ENCODE peak calls at places on chromosome 5, in four cellular contexts. One of them, this sample, is unnamed.

GRCh38 chr5:53343187-53343586 is 137.2 kb upstream of the FST start:
- DNase-seq in ovary: no peak
- DNase-seq in uterus: no peak
- DNase-seq in AG09309: peak
- DNase-seq in this sample: peak

GRCh38 chr5:55600536-55601208 is 65.9 kb upstream of the PLPP1 start:
- DNase-seq in ovary: no peak
- DNase-seq in uterus: no peak
- DNase-seq in AG09309: no peak
- DNase-seq in this sample: peak

GRCh38 chr5:175603987-175604739 is 53.7 kb upstream of the HRH2 start:
- DNase-seq in ovary: no peak
- DNase-seq in uterus: no peak
- DNase-seq in AG09309: no peak
- DNase-seq in this sample: no peak

GRCh38 chr5:163917741-163918140 is 412.3 kb downstream of the MAT2B start:
- DNase-seq in ovary: no peak
- DNase-seq in uterus: no peak
- DNase-seq in AG09309: no peak
- DNase-seq in this sample: peak

GRCh38 chr5:62421414-62421813 is 8.9 kb downstream of the IPO11 start:
- DNase-seq in ovary: no peak
- DNase-seq in uterus: no peak
- DNase-seq in AG09309: no peak
- DNase-seq in this sample: no peak

GRCh38 chr5:158995694-158996173 is 104.0 kb downstream of the EBF1 start:
- DNase-seq in ovary: no peak
- DNase-seq in uterus: peak
- DNase-seq in AG09309: no peak
- DNase-seq in this sample: peak

GRCh38 chr5:112403069-112403468 is 16.0 kb downstream of the EPB41L4A start:
- DNase-seq in ovary: no peak
- DNase-seq in uterus: no peak
- DNase-seq in AG09309: no peak
- DNase-seq in this sample: no peak

GRCh38 chr5:68449380-68449779 is 233.8 kb downstream of the PIK3R1 start:
- DNase-seq in ovary: no peak
- DNase-seq in uterus: no peak
- DNase-seq in AG09309: no peak
- DNase-seq in this sample: no peak

GRCh38 chr5:149030392-149030791 is 32.5 kb downstream of the SH3TC2 start:
- DNase-seq in ovary: no peak
- DNase-seq in uterus: no peak
- DNase-seq in AG09309: peak
- DNase-seq in this sample: peak

GRCh38 chr5:95864944-95865504 is 42.5 kb upstream of the GLRX start:
- DNase-seq in ovary: no peak
- DNase-seq in uterus: no peak
- DNase-seq in AG09309: no peak
- DNase-seq in this sample: no peak

GRCh38 chr5:90983148-90983547 is 400.0 kb downstream of the ARRDC3 start:
- DNase-seq in ovary: no peak
- DNase-seq in uterus: no peak
- DNase-seq in AG09309: peak
- DNase-seq in this sample: peak

GRCh38 chr5:2749514-2750025 is 1.9 kb downstream of the IRX2 start:
- DNase-seq in ovary: no peak
- DNase-seq in uterus: no peak
- DNase-seq in AG09309: no peak
- DNase-seq in this sample: no peak

GRCh38 chr5:68149189-68149588 is 66.4 kb upstream of the PIK3R1 start:
- DNase-seq in ovary: no peak
- DNase-seq in uterus: no peak
- DNase-seq in AG09309: no peak
- DNase-seq in this sample: peak

GRCh38 chr5:65329266-65329665 is 152.5 kb downstream of the ADAMTS6 start:
- DNase-seq in ovary: no peak
- DNase-seq in uterus: no peak
- DNase-seq in AG09309: no peak
- DNase-seq in this sample: peak

GRCh38 chr5:75512383-75513074 is 838 bp downstream of the POLK start:
- DNase-seq in ovary: peak
- DNase-seq in uterus: no peak
- DNase-seq in AG09309: no peak
- DNase-seq in this sample: peak

DNA sequence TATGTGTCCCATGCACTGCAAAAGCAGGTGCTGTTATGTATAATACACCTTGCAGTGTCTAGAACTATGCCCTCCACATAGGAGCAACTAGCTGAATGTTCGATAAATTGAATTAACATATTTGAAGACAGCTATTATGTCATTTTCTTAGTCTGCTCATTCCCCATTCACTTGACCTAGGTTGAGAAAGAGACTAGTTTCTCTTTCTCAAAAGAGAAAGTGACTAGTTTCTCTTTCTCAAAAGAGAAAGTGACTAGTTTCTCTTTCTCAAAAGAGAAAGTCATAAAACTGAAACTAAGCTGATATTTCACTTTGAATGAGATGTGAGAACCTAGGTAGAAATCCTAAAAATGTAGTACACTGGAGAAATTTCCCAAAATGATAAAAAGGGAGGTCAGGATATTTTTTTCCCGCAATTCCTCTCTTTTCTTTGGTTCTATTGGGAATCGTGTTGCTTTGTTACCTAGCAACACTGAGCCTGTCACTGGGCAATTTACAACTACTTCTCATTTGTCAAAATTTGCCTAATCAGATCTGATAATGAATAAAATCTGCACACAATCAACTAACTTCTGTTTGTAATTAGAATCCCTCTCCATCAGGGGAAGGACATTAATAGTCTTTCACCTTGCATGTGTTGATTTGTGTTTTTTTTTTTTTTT is 132.0 kb upstream of the GRIA1 start:
- DNase-seq in ovary: no peak
- DNase-seq in uterus: no peak
- DNase-seq in AG09309: no peak
- DNase-seq in this sample: no peak
- H3K4me3 ChIP-seq in ovary: no peak
- H3K4me3 ChIP-seq in uterus: no peak
- H3K4me3 ChIP-seq in AG09309: no peak
- H3K4me3 ChIP-seq in this sample: no peak

GRCh38 chr5:16013334-16014065 is 166.1 kb downstream of the MARCHF11 start:
- DNase-seq in ovary: no peak
- DNase-seq in uterus: no peak
- DNase-seq in AG09309: no peak
- DNase-seq in this sample: no peak

GRCh38 chr5:16017720-16018119 is 161.9 kb downstream of the MARCHF11 start:
- DNase-seq in ovary: no peak
- DNase-seq in uterus: no peak
- DNase-seq in AG09309: no peak
- DNase-seq in this sample: no peak

GRCh38 chr5:16018970-16019369 is 160.6 kb downstream of the MARCHF11 start:
- DNase-seq in ovary: no peak
- DNase-seq in uterus: no peak
- DNase-seq in AG09309: no peak
- DNase-seq in this sample: no peak
- TF ChIP-seq CTCF in ovary: no peak
- TF ChIP-seq CTCF in uterus: no peak
- TF ChIP-seq CTCF in AG09309: no peak
- TF ChIP-seq CTCF in this sample: no peak

DNA sequence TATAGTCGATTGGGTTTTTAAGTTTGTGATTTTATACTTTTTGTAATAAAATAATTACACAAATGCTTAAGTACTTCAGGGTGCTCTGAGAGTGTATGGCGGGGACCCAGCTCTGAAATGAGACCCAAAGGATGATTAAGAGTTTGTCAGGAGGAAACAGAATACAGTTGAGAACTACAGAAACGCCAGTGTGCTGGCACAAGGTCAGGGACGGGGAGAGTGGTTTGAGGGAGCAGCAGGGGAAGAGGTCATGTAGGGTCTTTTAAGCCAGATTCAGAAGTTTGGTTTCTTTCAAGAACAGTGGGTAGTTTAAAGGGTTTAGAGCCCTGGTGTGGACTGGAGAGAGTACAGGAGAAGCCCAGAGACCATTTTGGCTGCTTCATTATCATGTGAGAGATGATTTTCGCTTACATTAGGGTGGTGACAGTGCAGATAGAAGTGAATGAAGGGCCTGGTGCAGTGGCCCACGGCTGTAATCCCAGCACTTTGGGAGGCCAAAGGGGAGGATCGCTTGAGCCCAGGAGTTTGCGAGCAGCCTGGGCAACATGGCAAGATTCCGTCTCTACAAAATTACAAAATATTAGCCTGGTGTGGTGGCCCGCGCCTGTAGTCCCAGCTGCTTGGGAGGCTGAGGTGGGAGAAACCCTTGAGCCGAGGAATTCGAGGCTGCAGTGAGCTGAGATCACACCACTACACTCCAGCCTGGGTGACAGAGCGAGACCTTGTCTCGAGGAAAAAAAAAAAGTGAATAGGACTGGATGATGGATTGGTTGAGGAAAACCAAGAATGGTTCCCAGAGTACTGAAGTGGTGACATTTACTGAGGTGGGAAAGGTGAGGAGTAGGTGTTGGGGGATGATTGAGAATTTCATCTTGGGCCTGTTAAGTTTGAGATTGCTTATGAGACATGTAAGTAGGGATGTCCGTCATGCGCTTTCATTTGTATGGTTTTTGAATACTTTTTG is 1.4 kb upstream of the ETF1 start:
- DNase-seq in ovary: peak
- DNase-seq in uterus: no peak
- DNase-seq in AG09309: peak
- DNase-seq in this sample: peak
- H3K4me3 ChIP-seq in ovary: peak
- H3K4me3 ChIP-seq in uterus: peak
- H3K4me3 ChIP-seq in AG09309: peak
- H3K4me3 ChIP-seq in this sample: peak

DNA sequence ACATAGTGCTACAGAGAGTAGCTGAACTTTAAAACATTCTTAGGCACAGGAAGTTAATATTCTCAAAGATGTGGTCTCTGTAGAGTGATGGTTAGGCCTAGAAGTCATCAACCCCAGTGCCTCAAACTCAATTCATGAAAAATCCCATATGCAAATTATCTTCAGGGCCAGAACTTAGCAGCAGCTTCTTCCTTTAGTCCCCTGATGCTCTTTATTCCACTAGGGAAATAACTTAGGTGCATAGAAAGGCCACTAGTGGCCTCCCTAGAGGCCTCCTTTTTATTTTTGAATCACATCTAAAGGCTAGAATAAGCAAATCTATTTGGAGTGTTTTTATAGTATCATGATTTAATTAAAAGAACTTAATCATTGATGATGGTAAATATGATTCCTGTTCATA is 88.3 kb downstream of the GIN1 start:
- DNase-seq in ovary: no peak
- DNase-seq in uterus: no peak
- DNase-seq in AG09309: no peak
- DNase-seq in this sample: peak
- TF ChIP-seq CTCF in ovary: no peak
- TF ChIP-seq CTCF in uterus: no peak
- TF ChIP-seq CTCF in AG09309: peak
- TF ChIP-seq CTCF in this sample: peak

GRCh38 chr5:132837868-132838267 is 7.4 kb upstream of the SHROOM1 start:
- DNase-seq in ovary: no peak
- DNase-seq in uterus: no peak
- DNase-seq in AG09309: no peak
- DNase-seq in this sample: no peak

GRCh38 chr5:132839426-132840301 is 9.2 kb upstream of the SHROOM1 start:
- DNase-seq in ovary: no peak
- DNase-seq in uterus: no peak
- DNase-seq in AG09309: peak
- DNase-seq in this sample: peak

GRCh38 chr5:132840896-132841818 is 10.7 kb upstream of the SHROOM1 start:
- DNase-seq in ovary: no peak
- DNase-seq in uterus: no peak
- DNase-seq in AG09309: peak
- DNase-seq in this sample: peak

GRCh38 chr5:132838516-132839282 is 8.3 kb upstream of the SHROOM1 start:
- DNase-seq in ovary: no peak
- DNase-seq in uterus: no peak
- DNase-seq in AG09309: no peak
- DNase-seq in this sample: no peak

GRCh38 chr5:132840313-132840712 is 9.9 kb upstream of the SHROOM1 start:
- DNase-seq in ovary: no peak
- DNase-seq in uterus: no peak
- DNase-seq in AG09309: no peak
- DNase-seq in this sample: no peak
- H3K4me3 ChIP-seq in ovary: no peak
- H3K4me3 ChIP-seq in uterus: no peak
- H3K4me3 ChIP-seq in AG09309: no peak
- H3K4me3 ChIP-seq in this sample: no peak

DNA sequence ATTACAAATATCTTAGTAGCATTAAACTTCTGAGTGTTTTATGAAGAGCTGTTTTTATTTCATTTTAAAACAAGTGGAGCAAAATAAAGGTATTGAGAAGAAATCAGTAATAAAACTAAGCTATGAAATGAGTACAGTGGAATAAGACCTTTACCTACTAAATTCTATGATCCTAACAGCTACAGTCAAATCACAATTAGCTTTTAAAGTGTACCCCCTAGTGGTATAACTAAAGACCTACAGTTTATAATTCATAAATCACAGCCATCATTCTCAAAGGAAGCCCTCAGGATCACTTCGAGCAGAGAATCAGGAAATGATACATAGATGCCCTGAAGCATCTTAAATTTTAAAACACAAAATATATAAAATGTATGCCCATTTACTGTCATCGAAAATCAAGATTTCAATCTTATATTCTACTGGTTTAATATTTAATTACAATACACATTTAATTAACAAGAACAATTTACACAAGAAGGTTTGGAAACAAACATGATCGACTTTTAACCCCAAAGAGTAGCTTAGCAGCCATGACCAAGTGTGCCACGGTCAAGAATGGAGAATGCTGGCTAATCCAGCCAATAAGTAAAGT is 12.3 kb downstream of the CCNH start:
- DNase-seq in ovary: no peak
- DNase-seq in uterus: no peak
- DNase-seq in AG09309: no peak
- DNase-seq in this sample: peak
- TF ChIP-seq CTCF in ovary: peak
- TF ChIP-seq CTCF in uterus: peak
- TF ChIP-seq CTCF in AG09309: peak
- TF ChIP-seq CTCF in this sample: peak

DNA sequence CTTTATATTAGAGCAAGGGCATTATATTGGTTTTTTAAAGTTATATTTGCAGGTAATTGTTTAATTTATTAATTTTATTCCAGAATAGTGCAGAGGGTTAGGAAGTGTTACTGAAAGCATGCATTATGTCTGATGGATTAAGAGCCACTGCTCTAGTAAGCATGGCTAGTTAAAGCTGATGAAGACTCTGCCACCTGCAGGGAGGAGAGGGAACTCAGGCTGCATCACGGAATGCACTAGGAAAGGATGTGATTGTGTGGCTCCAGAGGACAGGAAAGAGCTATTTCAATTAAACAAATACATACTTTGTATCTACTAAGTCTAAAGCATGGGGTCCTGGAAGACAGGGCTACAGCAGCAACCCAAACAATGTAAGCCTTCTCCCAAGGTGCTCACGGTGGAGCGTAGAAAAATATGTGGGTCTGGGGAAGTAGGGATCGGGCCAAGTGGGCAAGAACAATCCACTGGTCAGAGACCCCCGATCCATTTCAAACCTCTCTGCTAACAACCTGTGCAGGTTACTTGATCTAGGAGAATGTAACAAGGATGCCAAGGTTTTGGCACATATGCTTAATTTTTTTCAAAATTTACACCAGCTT is 15.3 kb upstream of the GRXCR2 start:
- DNase-seq in ovary: no peak
- DNase-seq in uterus: no peak
- DNase-seq in AG09309: no peak
- DNase-seq in this sample: peak
- H3K4me3 ChIP-seq in ovary: no peak
- H3K4me3 ChIP-seq in uterus: no peak
- H3K4me3 ChIP-seq in AG09309: no peak
- H3K4me3 ChIP-seq in this sample: no peak